ENCODE peak calls at places on chromosomes 7 and 10, in six cellular contexts. L is AG08395; G is iris pigment epithelial cell; P is pancreas; Z is stimulated activated CD4-positive, alpha-beta T cell treated with anti-CD3 and anti-CD28 coated beads, Interleukin-1b, Interleukin-23, amount 100 ng/mL, for 24 hours; D is ELR. B is an unnamed sample.

GRCh38 chr10:59677253-59677831 is 32.3 kb downstream of the SLC16A9 start:
- DNase-seq in G (no peak), D (no peak), P (no peak), L (no peak), Z (no peak), B (no peak)

GRCh38 chr7:35736725-35737124 is 41.8 kb upstream of the HERPUD2 start:
- DNase-seq in P (no peak), D (peak; percentile 18), Z (no peak), L (no peak), G (peak; percentile 84), B (no peak)

GRCh38 chr10:73386583-73386982 is 27.3 kb downstream of the ANXA7 start:
- DNase-seq in G (no peak), P (no peak), Z (no peak), D (no peak), L (no peak), B (no peak)

GRCh38 chr10:79007037-79007842 is 61.5 kb upstream of the ZMIZ1 start:
- DNase-seq in P (no peak), G (no peak), D (no peak), L (no peak), Z (no peak), B (no peak)

GRCh38 chr10:11382187-11382586 is 229.3 kb downstream of the USP6NL start:
- DNase-seq in G (no peak), Z (no peak), P (no peak), D (no peak), L (no peak), B (no peak)

GRCh38 chr10:79984851-79985250 is 35.9 kb upstream of the SFTPD start:
- DNase-seq in L (no peak), Z (no peak), G (no peak), D (peak; percentile 19), P (no peak), B (no peak)

GRCh38 chr10:119878524-119878923 is 5.9 kb upstream of the MCMBP start:
- DNase-seq in P (no peak), D (no peak), Z (no peak), G (no peak), L (no peak), B (no peak)

GRCh38 chr10:88347022-88347421 is 236.1 kb downstream of the RNLS start:
- DNase-seq in P (no peak), Z (no peak), L (no peak), D (no peak), G (no peak), B (no peak)

GRCh38 chr7:65946895-65947294 is 35.1 kb downstream of the GUSB start:
- DNase-seq in P (no peak), G (peak; percentile 72), L (no peak), Z (no peak), D (peak; percentile 64), B (no peak)

GRCh38 chr10:4262449-4262848 is 477.4 kb upstream of the KLF6 start:
- DNase-seq in L (no peak), Z (no peak), G (no peak), D (no peak), P (no peak), B (no peak)

GRCh38 chr10:28207799-28208198 is 95.1 kb downstream of the MPP7 start:
- DNase-seq in L (no peak), G (no peak), P (no peak), Z (no peak), D (no peak), B (no peak)

GRCh38 chr7:102464577-102465280 is at the start of the genes ALKBH4 and LRWD1:
- DNase-seq in P (peak; percentile 98), Z (peak; percentile 95), G (peak; percentile 80), L (peak; percentile 100), D (peak; percentile 95), B (peak; percentile 97)

GRCh38 chr10:8037199-8037801 is 17.2 kb upstream of the GATA3 start:
- DNase-seq in L (no peak), P (no peak), G (no peak), Z (no peak), D (no peak), B (no peak)

GRCh38 chr7:32616625-32617024 is 121.3 kb downstream of the AVL9 start:
- DNase-seq in G (peak; percentile 81), P (no peak), L (peak; percentile 79), Z (no peak), D (peak; percentile 88), B (peak; percentile 87)

GRCh38 chr7:108096996-108097395 is 33.2 kb downstream of the LAMB4 start:
- DNase-seq in P (no peak), Z (no peak), L (no peak), D (no peak), G (no peak), B (no peak)

GRCh38 chr7:22127835-22128527 is 182.3 kb upstream of the CDCA7L start:
- DNase-seq in L (no peak), P (no peak), G (no peak), D (no peak), Z (no peak), B (no peak)

GRCh38 chr7:130927062-130927461 is 193.1 kb upstream of the KLF14 start:
- DNase-seq in D (no peak), P (no peak), L (no peak), Z (no peak), G (no peak), B (no peak)

GRCh38 chr7:17206354-17206905 is 92.0 kb upstream of the AHR start:
- DNase-seq in L (no peak), Z (no peak), D (no peak), P (no peak), G (peak; percentile 11), B (no peak)

GRCh38 chr10:94125856-94126255 is 132.1 kb downstream of the PLCE1 start:
- DNase-seq in L (peak; percentile 42), D (peak; percentile 73), P (no peak), Z (no peak), G (peak; percentile 89), B (peak; percentile 78)

GRCh38 chr10:24279166-24279565 is 70.2 kb downstream of the KIAA1217 start:
- DNase-seq in L (no peak), Z (no peak), D (no peak), P (no peak), G (no peak), B (no peak)

GRCh38 chr10:129896231-129897150 is 67.6 kb downstream of the EBF3 start:
- DNase-seq in Z (no peak), G (no peak), P (no peak), D (no peak), L (no peak), B (no peak)

GRCh38 chr7:18357691-18358090 is 137.9 kb upstream of the HDAC9 start:
- DNase-seq in P (no peak), D (peak; percentile 54), L (peak; percentile 18), G (peak; percentile 16), Z (no peak), B (no peak)

GRCh38 chr10:133379801-133380666 is 972 bp downstream of the PAOX start:
- DNase-seq in G (no peak), P (no peak), Z (no peak), D (no peak), L (no peak), B (no peak)

GRCh38 chr7:2802504-2803341 is 41.4 kb downstream of the GNA12 start:
- DNase-seq in P (no peak), G (peak; percentile 63), L (no peak), D (peak; percentile 84), Z (no peak), B (peak; percentile 58)

GRCh38 chr7:80542398-80542797 is 30.5 kb upstream of the GNAT3 start:
- DNase-seq in P (no peak), Z (no peak), L (peak; percentile 69), D (peak; percentile 92), G (peak; percentile 94), B (peak; percentile 62)

GRCh38 chr10:4127518-4128315 is 342.7 kb upstream of the KLF6 start:
- DNase-seq in P (no peak), Z (no peak), D (no peak), G (peak; percentile 65), L (no peak), B (no peak)

GRCh38 chr10:113997428-113997827 is 46.2 kb upstream of the ADRB1 start:
- DNase-seq in Z (no peak), L (no peak), P (peak; percentile 77), G (no peak), D (no peak), B (no peak)

GRCh38 chr7:87110778-87111177 is 41.5 kb upstream of the DMTF1 start:
- DNase-seq in G (peak; percentile 73), D (peak; percentile 41), Z (no peak), P (no peak), L (peak; percentile 6), B (peak; percentile 39)

GRCh38 chr7:7861211-7861633 is 107.4 kb upstream of the GLCCI1 start:
- DNase-seq in G (peak; percentile 77), L (peak; percentile 8), P (no peak), Z (no peak), D (peak; percentile 61), B (peak; percentile 23)

GRCh38 chr7:74294191-74294998 is 5.2 kb downstream of the CLIP2 start:
- DNase-seq in L (peak; percentile 72), Z (no peak), G (peak; percentile 39), P (peak; percentile 63), D (no peak), B (no peak)

GRCh38 chr10:70565556-70566514 is 36.7 kb downstream of the PRF1 start:
- DNase-seq in Z (no peak), D (no peak), L (no peak), P (no peak), G (no peak), B (no peak)

GRCh38 chr7:92854501-92855238 is 18.3 kb upstream of the CDK6 start:
- DNase-seq in L (no peak), D (no peak), G (no peak), Z (no peak), P (no peak), B (no peak)

GRCh38 chr7:45643630-45644029 is 69.5 kb downstream of the ADCY1 start:
- DNase-seq in G (no peak), D (no peak), Z (no peak), L (no peak), P (peak; percentile 6), B (no peak)

GRCh38 chr10:72499697-72500096 is 126.2 kb downstream of the MICU1 start:
- DNase-seq in D (no peak), L (no peak), Z (no peak), G (no peak), P (no peak), B (no peak)

GRCh38 chr10:110137142-110137545 is 70.3 kb upstream of the MXI1 start:
- DNase-seq in D (peak; percentile 80), Z (no peak), P (no peak), G (peak; percentile 79), L (peak; percentile 76), B (peak; percentile 79)

GRCh38 chr10:115514895-115515294 is 421.7 kb downstream of the ATRNL1 start:
- DNase-seq in P (no peak), L (no peak), G (no peak), Z (no peak), D (no peak), B (no peak)

GRCh38 chr7:7136857-7137309 is 45.5 kb upstream of the C1GALT1 start:
- DNase-seq in G (no peak), L (no peak), D (no peak), Z (no peak), P (no peak), B (no peak)

GRCh38 chr10:42885491-42886270 is 103.1 kb downstream of the BMS1 start:
- DNase-seq in Z (no peak), L (no peak), G (no peak), D (no peak), P (no peak), B (no peak)

GRCh38 chr7:596819-597182 is 77.2 kb upstream of the PDGFA start:
- DNase-seq in D (no peak), P (no peak), G (no peak), L (no peak), Z (no peak), B (no peak)

B was measured in astrocyte of the hippocampus.